ENCODE peak calls at places on chromosomes 6 and 20, in nine cellular contexts. D, U, C, G, J, K, F, R and Q are unnamed samples.

GRCh38 chr6:168129292-168130167 is 50.5 kb upstream of the FRMD1 start:
- DNase-seq in D (no peak), U (no peak), C (no peak), G (no peak), J (no peak), K (no peak), F (peak; percentile 66), R (no peak), Q (no peak)

GRCh38 chr20:51715028-51715872 is 52.9 kb downstream of the ATP9A start:
- DNase-seq in D (no peak), U (no peak), C (no peak), G (no peak), J (no peak), K (no peak), F (no peak), R (no peak), Q (no peak)

GRCh38 chr6:158165919-158166416 is 2.1 kb downstream of the SERAC1 start:
- DNase-seq in D (no peak), U (no peak), C (no peak), G (no peak), J (no peak), K (no peak), F (no peak), R (no peak), Q (no peak)

GRCh38 chr6:152110878-152111820 is 303.7 kb downstream of the ESR1 start:
- DNase-seq in D (peak; percentile 66), U (no peak), C (peak; percentile 27), G (no peak), J (peak; percentile 76), K (no peak), F (peak; percentile 74), R (no peak), Q (no peak)

GRCh38 chr6:170094686-170095272 is 196.1 kb downstream of the DLL1 start:
- DNase-seq in D (peak; percentile 16), U (no peak), C (no peak), G (no peak), J (no peak), K (no peak), F (peak; percentile 59), R (peak; percentile 52), Q (peak; percentile 30)

GRCh38 chr20:9403481-9403880 is 110.9 kb upstream of the LAMP5 start:
- DNase-seq in D (no peak), U (no peak), C (no peak), G (no peak), J (no peak), K (no peak), F (no peak), R (no peak), Q (no peak)

GRCh38 chr20:57397693-57398108 is 6.5 kb downstream of the RBM38 start:
- DNase-seq in D (no peak), U (peak; percentile 83), C (no peak), G (no peak), J (peak; percentile 68), K (no peak), F (peak; percentile 60), R (peak; percentile 64), Q (peak; percentile 73)

GRCh38 chr6:35512740-35513139 is at the start of gene TULP1:
- DNase-seq in D (no peak), U (no peak), C (no peak), G (no peak), J (no peak), K (no peak), F (no peak), R (no peak), Q (no peak)

GRCh38 chr20:58538752-58539151 is 23.6 kb upstream of the APCDD1L start:
- DNase-seq in D (no peak), U (no peak), C (peak; percentile 84), G (no peak), J (no peak), K (no peak), F (no peak), R (no peak), Q (no peak)

GRCh38 chr6:1739220-1739619 is 129.5 kb downstream of the FOXC1 start:
- DNase-seq in D (no peak), U (no peak), C (no peak), G (no peak), J (no peak), K (no peak), F (no peak), R (no peak), Q (no peak)

GRCh38 chr6:24882835-24883555 is 52.8 kb downstream of the RIPOR2 start:
- DNase-seq in D (no peak), U (no peak), C (no peak), G (no peak), J (no peak), K (no peak), F (no peak), R (no peak), Q (no peak)

GRCh38 chr6:24887520-24887919 is 48.2 kb downstream of the RIPOR2 start:
- DNase-seq in D (no peak), U (no peak), C (no peak), G (no peak), J (no peak), K (no peak), F (no peak), R (no peak), Q (no peak)

GRCh38 chr6:24882295-24882694 is 53.5 kb downstream of the RIPOR2 start:
- DNase-seq in D (no peak), U (no peak), C (no peak), G (no peak), J (no peak), K (no peak), F (no peak), R (no peak), Q (no peak)

GRCh38 chr6:24879351-24879750 is 56.4 kb downstream of the RIPOR2 start:
- DNase-seq in D (no peak), U (no peak), C (no peak), G (no peak), J (no peak), K (no peak), F (no peak), R (no peak), Q (no peak)

DNA sequence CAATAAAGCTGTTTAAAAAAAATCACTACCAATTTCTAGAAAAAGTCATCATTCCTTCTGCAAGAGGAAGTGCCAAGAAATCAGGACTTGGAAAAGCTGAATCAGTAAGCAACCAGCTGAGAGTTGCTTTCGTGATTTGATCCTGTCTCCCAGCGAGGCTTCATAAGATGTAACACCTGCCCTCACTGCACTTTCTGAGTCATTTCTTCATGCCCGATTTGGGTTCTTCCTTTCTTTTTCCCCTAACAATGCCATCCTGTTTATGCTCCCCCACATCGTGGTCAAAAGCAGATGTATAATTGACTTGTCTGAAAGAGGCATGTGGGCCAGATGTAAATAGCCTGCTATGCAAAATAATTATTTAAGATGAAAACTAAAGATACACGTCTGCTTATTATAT is 52.1 kb downstream of the RIPOR2 start:
- DNase-seq in D (no peak), U (no peak), C (peak; percentile 82), G (no peak), J (no peak), K (no peak), F (no peak), R (no peak), Q (no peak)
- H3K4me3 ChIP-seq in D (no peak overlapping the region), U (peak overlapping the region; percentile 37), C (no peak overlapping the region), G (no peak overlapping the region), J (no peak overlapping the region), K (no peak overlapping the region), F (no peak overlapping the region), R (no peak overlapping the region), Q (no peak overlapping the region)

DNA sequence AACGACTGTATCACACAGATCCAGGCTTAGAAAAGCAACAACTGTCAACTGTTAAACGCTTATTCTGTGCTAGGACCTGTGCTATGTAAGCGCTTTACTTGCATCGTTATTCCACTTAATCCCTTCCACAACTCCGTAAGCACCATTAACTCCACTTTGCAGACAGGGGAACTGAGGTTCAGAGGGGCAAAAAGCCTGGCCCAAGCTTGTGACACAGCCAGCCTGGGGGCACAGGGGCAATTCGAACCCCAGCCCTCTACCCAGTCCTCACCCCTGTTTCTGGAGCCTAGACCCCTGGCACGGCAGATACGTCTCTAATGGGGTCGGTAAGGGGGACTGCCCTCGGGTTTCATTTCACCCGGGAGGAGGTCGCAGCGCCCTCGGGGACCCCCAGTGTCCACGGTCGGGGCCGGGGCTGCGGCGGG is 428 bp downstream of the DSN1 start:
- DNase-seq in D (no peak), U (no peak), C (no peak), G (no peak), J (peak; percentile 52), K (no peak), F (no peak), R (no peak), Q (no peak)
- H3K4me1 ChIP-seq in D (peaks cover 36% of the 10 kb centered on the region), U (peaks cover 17% of the 10 kb centered on the region), C (peaks cover 2% of the 10 kb centered on the region), G (peaks cover 4% of the 10 kb centered on the region), J (no peaks in the 10 kb centered on the region), K (peaks cover 9% of the 10 kb centered on the region), F (peaks cover 3% of the 10 kb centered on the region), R (peaks cover 9% of the 10 kb centered on the region), Q (peaks cover 7% of the 10 kb centered on the region)

GRCh38 chr20:37544386-37544785 is 16.7 kb upstream of the BLCAP start:
- DNase-seq in D (peak; percentile 8), U (no peak), C (no peak), G (no peak), J (no peak), K (no peak), F (no peak), R (no peak), Q (no peak)

GRCh38 chr20:37545516-37545915 is 17.8 kb upstream of the BLCAP start:
- DNase-seq in D (no peak), U (no peak), C (no peak), G (no peak), J (no peak), K (no peak), F (no peak), R (no peak), Q (no peak)

GRCh38 chr20:37552415-37552814 is 24.7 kb upstream of the BLCAP start:
- DNase-seq in D (no peak), U (no peak), C (peak; percentile 51), G (no peak), J (no peak), K (no peak), F (no peak), R (no peak), Q (no peak)

GRCh38 chr20:37543828-37544227 is 16.2 kb upstream of the BLCAP start:
- DNase-seq in D (peak; percentile 18), U (no peak), C (peak; percentile 20), G (peak; percentile 71), J (no peak), K (no peak), F (no peak), R (no peak), Q (no peak)

DNA sequence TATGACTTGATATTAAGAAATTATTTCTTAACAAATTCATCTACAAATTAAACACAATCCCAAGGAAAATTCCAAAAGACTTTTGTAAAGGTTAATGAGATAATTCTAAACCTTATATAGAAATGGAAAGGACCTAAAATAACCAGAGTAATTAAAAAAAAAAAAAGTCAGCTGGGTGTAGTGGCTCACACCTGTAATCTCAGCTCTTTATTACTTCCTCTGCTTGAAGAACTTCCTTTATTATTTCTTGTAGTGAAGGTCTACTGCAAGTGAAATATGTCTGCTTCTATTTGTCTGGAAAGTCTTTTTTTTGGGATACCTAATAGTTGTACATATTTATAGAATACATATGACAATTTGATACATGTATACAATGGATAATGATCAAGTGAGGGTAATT is 20.2 kb upstream of the BLCAP start:
- DNase-seq in D (no peak), U (no peak), C (no peak), G (no peak), J (no peak), K (no peak), F (no peak), R (no peak), Q (no peak)
- H3K27ac ChIP-seq in D (no peak overlapping the region), U (no peak overlapping the region), C (no peak overlapping the region), G (no peak overlapping the region), J (no peak overlapping the region), K (no peak overlapping the region), F (no peak overlapping the region), R (no peak overlapping the region), Q (no peak overlapping the region)

GRCh38 chr20:41366546-41367392 is at the start of gene EMILIN3:
- DNase-seq in D (no peak), U (no peak), C (no peak), G (peak; percentile 62), J (no peak), K (no peak), F (no peak), R (no peak), Q (no peak)
- H3K4me3 ChIP-seq in D (peak within 1 kb of the TSS; percentile 52), U (no peak within 1 kb of the TSS), C (no peak within 1 kb of the TSS), G (peak within 1 kb of the TSS; percentile 26), J (peak within 1 kb of the TSS; percentile 33), K (no peak within 1 kb of the TSS), F (no peak within 1 kb of the TSS), R (peak within 1 kb of the TSS; percentile 10), Q (no peak within 1 kb of the TSS)